ENCODE peak calls at places on chromosomes 13 and 19, in ten cellular contexts. One of them, this sample, is unnamed.
A peak's percentile ranks its signal among the peaks of the same experiment; 100 is the strongest.

GRCh38 chr13:44437356-44438233 is 64.0 kb downstream of the SERP2 start:
- DNase-seq in tibial artery: no peak
- DNase-seq in neural crest cell: no peak
- DNase-seq in stimulated activated CD4-positive, alpha-beta T cell treated with anti-CD3 and anti-CD28 coated beads, Interleukin-1b, Interleukin-23, amount 100 ng/mL, for 4 hours: no peak
- DNase-seq in iPS-NIHi11: no peak
- DNase-seq in kidney: no peak
- DNase-seq in activated CD4-positive, alpha-beta T cell treated with anti-CD3 and anti-CD28 coated beads, Interleukin-2, amount 10 ng/mL, durations not matched to agents 7 days and 5 days: no peak
- DNase-seq in T-helper 2 cell: no peak
- DNase-seq in GM13977: peak; percentile 47
- DNase-seq in left lung: no peak
- DNase-seq in this sample: no peak

GRCh38 chr19:29323046-29323971 is 110.4 kb upstream of the UQCRFS1 start:
- DNase-seq in tibial artery: no peak
- DNase-seq in neural crest cell: no peak
- DNase-seq in stimulated activated CD4-positive, alpha-beta T cell treated with anti-CD3 and anti-CD28 coated beads, Interleukin-1b, Interleukin-23, amount 100 ng/mL, for 4 hours: no peak
- DNase-seq in iPS-NIHi11: no peak
- DNase-seq in kidney: no peak
- DNase-seq in activated CD4-positive, alpha-beta T cell treated with anti-CD3 and anti-CD28 coated beads, Interleukin-2, amount 10 ng/mL, durations not matched to agents 7 days and 5 days: no peak
- DNase-seq in T-helper 2 cell: no peak
- DNase-seq in GM13977: no peak
- DNase-seq in left lung: no peak
- DNase-seq in this sample: no peak

GRCh38 chr19:58054792-58055482 is 4.1 kb upstream of the ZNF135 start:
- DNase-seq in tibial artery: no peak
- DNase-seq in neural crest cell: no peak
- DNase-seq in stimulated activated CD4-positive, alpha-beta T cell treated with anti-CD3 and anti-CD28 coated beads, Interleukin-1b, Interleukin-23, amount 100 ng/mL, for 4 hours: no peak
- DNase-seq in iPS-NIHi11: peak; percentile 74
- DNase-seq in kidney: no peak
- DNase-seq in activated CD4-positive, alpha-beta T cell treated with anti-CD3 and anti-CD28 coated beads, Interleukin-2, amount 10 ng/mL, durations not matched to agents 7 days and 5 days: no peak
- DNase-seq in T-helper 2 cell: no peak
- DNase-seq in GM13977: peak; percentile 26
- DNase-seq in left lung: no peak
- DNase-seq in this sample: peak; percentile 83

GRCh38 chr13:19618925-19619324 is 14.5 kb upstream of the MPHOSPH8 start:
- DNase-seq in tibial artery: no peak
- DNase-seq in neural crest cell: peak; percentile 15
- DNase-seq in stimulated activated CD4-positive, alpha-beta T cell treated with anti-CD3 and anti-CD28 coated beads, Interleukin-1b, Interleukin-23, amount 100 ng/mL, for 4 hours: no peak
- DNase-seq in iPS-NIHi11: peak; percentile 49
- DNase-seq in kidney: no peak
- DNase-seq in activated CD4-positive, alpha-beta T cell treated with anti-CD3 and anti-CD28 coated beads, Interleukin-2, amount 10 ng/mL, durations not matched to agents 7 days and 5 days: peak; percentile 41
- DNase-seq in T-helper 2 cell: no peak
- DNase-seq in GM13977: peak; percentile 39
- DNase-seq in left lung: no peak
- DNase-seq in this sample: no peak

GRCh38 chr19:39805120-39805519 is 26.5 kb downstream of the LEUTX start:
- DNase-seq in tibial artery: no peak
- DNase-seq in neural crest cell: no peak
- DNase-seq in stimulated activated CD4-positive, alpha-beta T cell treated with anti-CD3 and anti-CD28 coated beads, Interleukin-1b, Interleukin-23, amount 100 ng/mL, for 4 hours: no peak
- DNase-seq in iPS-NIHi11: no peak
- DNase-seq in kidney: no peak
- DNase-seq in activated CD4-positive, alpha-beta T cell treated with anti-CD3 and anti-CD28 coated beads, Interleukin-2, amount 10 ng/mL, durations not matched to agents 7 days and 5 days: no peak
- DNase-seq in T-helper 2 cell: no peak
- DNase-seq in GM13977: no peak
- DNase-seq in left lung: no peak
- DNase-seq in this sample: no peak

GRCh38 chr13:41590122-41590521 is 132.8 kb downstream of the RGCC start:
- DNase-seq in tibial artery: no peak
- DNase-seq in neural crest cell: no peak
- DNase-seq in stimulated activated CD4-positive, alpha-beta T cell treated with anti-CD3 and anti-CD28 coated beads, Interleukin-1b, Interleukin-23, amount 100 ng/mL, for 4 hours: no peak
- DNase-seq in iPS-NIHi11: no peak
- DNase-seq in kidney: no peak
- DNase-seq in activated CD4-positive, alpha-beta T cell treated with anti-CD3 and anti-CD28 coated beads, Interleukin-2, amount 10 ng/mL, durations not matched to agents 7 days and 5 days: no peak
- DNase-seq in T-helper 2 cell: no peak
- DNase-seq in GM13977: no peak
- DNase-seq in left lung: no peak
- DNase-seq in this sample: no peak

GRCh38 chr13:113791761-113792160 is 32.7 kb downstream of the TMEM255B start:
- DNase-seq in tibial artery: peak; percentile 32
- DNase-seq in neural crest cell: no peak
- DNase-seq in stimulated activated CD4-positive, alpha-beta T cell treated with anti-CD3 and anti-CD28 coated beads, Interleukin-1b, Interleukin-23, amount 100 ng/mL, for 4 hours: no peak
- DNase-seq in iPS-NIHi11: no peak
- DNase-seq in kidney: no peak
- DNase-seq in activated CD4-positive, alpha-beta T cell treated with anti-CD3 and anti-CD28 coated beads, Interleukin-2, amount 10 ng/mL, durations not matched to agents 7 days and 5 days: no peak
- DNase-seq in T-helper 2 cell: no peak
- DNase-seq in GM13977: no peak
- DNase-seq in left lung: no peak
- DNase-seq in this sample: no peak

GRCh38 chr19:45428385-45429231 is 4.9 kb upstream of the ERCC1 start:
- DNase-seq in tibial artery: peak; percentile 92
- DNase-seq in neural crest cell: peak; percentile 40
- DNase-seq in stimulated activated CD4-positive, alpha-beta T cell treated with anti-CD3 and anti-CD28 coated beads, Interleukin-1b, Interleukin-23, amount 100 ng/mL, for 4 hours: no peak
- DNase-seq in iPS-NIHi11: peak; percentile 87
- DNase-seq in kidney: no peak
- DNase-seq in activated CD4-positive, alpha-beta T cell treated with anti-CD3 and anti-CD28 coated beads, Interleukin-2, amount 10 ng/mL, durations not matched to agents 7 days and 5 days: no peak
- DNase-seq in T-helper 2 cell: no peak
- DNase-seq in GM13977: peak; percentile 68
- DNase-seq in left lung: peak; percentile 78
- DNase-seq in this sample: no peak

GRCh38 chr19:31348416-31349159 is 648 bp downstream of the TSHZ3 start:
- DNase-seq in tibial artery: no peak
- DNase-seq in neural crest cell: no peak
- DNase-seq in stimulated activated CD4-positive, alpha-beta T cell treated with anti-CD3 and anti-CD28 coated beads, Interleukin-1b, Interleukin-23, amount 100 ng/mL, for 4 hours: no peak
- DNase-seq in iPS-NIHi11: no peak
- DNase-seq in kidney: no peak
- DNase-seq in activated CD4-positive, alpha-beta T cell treated with anti-CD3 and anti-CD28 coated beads, Interleukin-2, amount 10 ng/mL, durations not matched to agents 7 days and 5 days: no peak
- DNase-seq in T-helper 2 cell: no peak
- DNase-seq in GM13977: no peak
- DNase-seq in left lung: no peak
- DNase-seq in this sample: no peak

GRCh38 chr13:93147946-93148345 is 78.7 kb upstream of the GPC6 start:
- DNase-seq in tibial artery: no peak
- DNase-seq in neural crest cell: no peak
- DNase-seq in stimulated activated CD4-positive, alpha-beta T cell treated with anti-CD3 and anti-CD28 coated beads, Interleukin-1b, Interleukin-23, amount 100 ng/mL, for 4 hours: no peak
- DNase-seq in iPS-NIHi11: no peak
- DNase-seq in kidney: no peak
- DNase-seq in activated CD4-positive, alpha-beta T cell treated with anti-CD3 and anti-CD28 coated beads, Interleukin-2, amount 10 ng/mL, durations not matched to agents 7 days and 5 days: no peak
- DNase-seq in T-helper 2 cell: no peak
- DNase-seq in GM13977: no peak
- DNase-seq in left lung: no peak
- DNase-seq in this sample: no peak

GRCh38 chr13:110221331-110221730 is 85.6 kb downstream of the COL4A1 start:
- DNase-seq in tibial artery: no peak
- DNase-seq in neural crest cell: no peak
- DNase-seq in stimulated activated CD4-positive, alpha-beta T cell treated with anti-CD3 and anti-CD28 coated beads, Interleukin-1b, Interleukin-23, amount 100 ng/mL, for 4 hours: no peak
- DNase-seq in iPS-NIHi11: no peak
- DNase-seq in kidney: no peak
- DNase-seq in activated CD4-positive, alpha-beta T cell treated with anti-CD3 and anti-CD28 coated beads, Interleukin-2, amount 10 ng/mL, durations not matched to agents 7 days and 5 days: no peak
- DNase-seq in T-helper 2 cell: no peak
- DNase-seq in GM13977: no peak
- DNase-seq in left lung: no peak
- DNase-seq in this sample: no peak

GRCh38 chr13:43298799-43299198 is 275.4 kb downstream of the DNAJC15 start:
- DNase-seq in tibial artery: no peak
- DNase-seq in neural crest cell: no peak
- DNase-seq in stimulated activated CD4-positive, alpha-beta T cell treated with anti-CD3 and anti-CD28 coated beads, Interleukin-1b, Interleukin-23, amount 100 ng/mL, for 4 hours: no peak
- DNase-seq in iPS-NIHi11: no peak
- DNase-seq in kidney: no peak
- DNase-seq in activated CD4-positive, alpha-beta T cell treated with anti-CD3 and anti-CD28 coated beads, Interleukin-2, amount 10 ng/mL, durations not matched to agents 7 days and 5 days: no peak
- DNase-seq in T-helper 2 cell: no peak
- DNase-seq in GM13977: no peak
- DNase-seq in left lung: no peak
- DNase-seq in this sample: no peak

GRCh38 chr19:35031072-35031881 is 1.0 kb downstream of the SCN1B start:
- DNase-seq in tibial artery: no peak
- DNase-seq in neural crest cell: no peak
- DNase-seq in stimulated activated CD4-positive, alpha-beta T cell treated with anti-CD3 and anti-CD28 coated beads, Interleukin-1b, Interleukin-23, amount 100 ng/mL, for 4 hours: no peak
- DNase-seq in iPS-NIHi11: peak; percentile 72
- DNase-seq in kidney: no peak
- DNase-seq in activated CD4-positive, alpha-beta T cell treated with anti-CD3 and anti-CD28 coated beads, Interleukin-2, amount 10 ng/mL, durations not matched to agents 7 days and 5 days: no peak
- DNase-seq in T-helper 2 cell: no peak
- DNase-seq in GM13977: no peak
- DNase-seq in left lung: no peak
- DNase-seq in this sample: peak; percentile 68

GRCh38 chr19:45863840-45864628 is at the start of gene FOXA3:
- DNase-seq in tibial artery: no peak
- DNase-seq in neural crest cell: no peak
- DNase-seq in stimulated activated CD4-positive, alpha-beta T cell treated with anti-CD3 and anti-CD28 coated beads, Interleukin-1b, Interleukin-23, amount 100 ng/mL, for 4 hours: peak; percentile 54
- DNase-seq in iPS-NIHi11: peak; percentile 93
- DNase-seq in kidney: peak; percentile 84
- DNase-seq in activated CD4-positive, alpha-beta T cell treated with anti-CD3 and anti-CD28 coated beads, Interleukin-2, amount 10 ng/mL, durations not matched to agents 7 days and 5 days: peak; percentile 52
- DNase-seq in T-helper 2 cell: peak; percentile 24
- DNase-seq in GM13977: peak; percentile 93
- DNase-seq in left lung: peak; percentile 90
- DNase-seq in this sample: peak; percentile 71

GRCh38 chr19:1324792-1325567 is 39.3 kb downstream of the EFNA2 start:
- DNase-seq in tibial artery: no peak
- DNase-seq in neural crest cell: no peak
- DNase-seq in stimulated activated CD4-positive, alpha-beta T cell treated with anti-CD3 and anti-CD28 coated beads, Interleukin-1b, Interleukin-23, amount 100 ng/mL, for 4 hours: peak; percentile 18
- DNase-seq in iPS-NIHi11: peak; percentile 87
- DNase-seq in kidney: no peak
- DNase-seq in activated CD4-positive, alpha-beta T cell treated with anti-CD3 and anti-CD28 coated beads, Interleukin-2, amount 10 ng/mL, durations not matched to agents 7 days and 5 days: no peak
- DNase-seq in T-helper 2 cell: no peak
- DNase-seq in GM13977: no peak
- DNase-seq in left lung: no peak
- DNase-seq in this sample: peak; percentile 76

GRCh38 chr13:36913463-36913862 is 6.6 kb downstream of the SMAD9 start:
- DNase-seq in tibial artery: no peak
- DNase-seq in neural crest cell: no peak
- DNase-seq in stimulated activated CD4-positive, alpha-beta T cell treated with anti-CD3 and anti-CD28 coated beads, Interleukin-1b, Interleukin-23, amount 100 ng/mL, for 4 hours: no peak
- DNase-seq in iPS-NIHi11: no peak
- DNase-seq in kidney: no peak
- DNase-seq in activated CD4-positive, alpha-beta T cell treated with anti-CD3 and anti-CD28 coated beads, Interleukin-2, amount 10 ng/mL, durations not matched to agents 7 days and 5 days: no peak
- DNase-seq in T-helper 2 cell: no peak
- DNase-seq in GM13977: no peak
- DNase-seq in left lung: no peak
- DNase-seq in this sample: no peak

GRCh38 chr19:9862897-9863296 is 27.8 kb downstream of the PIN1 start:
- DNase-seq in tibial artery: no peak
- DNase-seq in neural crest cell: no peak
- DNase-seq in stimulated activated CD4-positive, alpha-beta T cell treated with anti-CD3 and anti-CD28 coated beads, Interleukin-1b, Interleukin-23, amount 100 ng/mL, for 4 hours: no peak
- DNase-seq in iPS-NIHi11: no peak
- DNase-seq in kidney: no peak
- DNase-seq in activated CD4-positive, alpha-beta T cell treated with anti-CD3 and anti-CD28 coated beads, Interleukin-2, amount 10 ng/mL, durations not matched to agents 7 days and 5 days: peak; percentile 55
- DNase-seq in T-helper 2 cell: no peak
- DNase-seq in GM13977: no peak
- DNase-seq in left lung: no peak
- DNase-seq in this sample: no peak

GRCh38 chr13:95246292-95247082 is 54.8 kb downstream of the ABCC4 start:
- DNase-seq in tibial artery: no peak
- DNase-seq in neural crest cell: no peak
- DNase-seq in stimulated activated CD4-positive, alpha-beta T cell treated with anti-CD3 and anti-CD28 coated beads, Interleukin-1b, Interleukin-23, amount 100 ng/mL, for 4 hours: no peak
- DNase-seq in iPS-NIHi11: no peak
- DNase-seq in kidney: no peak
- DNase-seq in activated CD4-positive, alpha-beta T cell treated with anti-CD3 and anti-CD28 coated beads, Interleukin-2, amount 10 ng/mL, durations not matched to agents 7 days and 5 days: no peak
- DNase-seq in T-helper 2 cell: no peak
- DNase-seq in GM13977: no peak
- DNase-seq in left lung: no peak
- DNase-seq in this sample: no peak

GRCh38 chr19:8371011-8371804 is 7.3 kb downstream of the ANGPTL4 start:
- DNase-seq in tibial artery: no peak
- DNase-seq in neural crest cell: no peak
- DNase-seq in stimulated activated CD4-positive, alpha-beta T cell treated with anti-CD3 and anti-CD28 coated beads, Interleukin-1b, Interleukin-23, amount 100 ng/mL, for 4 hours: no peak
- DNase-seq in iPS-NIHi11: no peak
- DNase-seq in kidney: no peak
- DNase-seq in activated CD4-positive, alpha-beta T cell treated with anti-CD3 and anti-CD28 coated beads, Interleukin-2, amount 10 ng/mL, durations not matched to agents 7 days and 5 days: no peak
- DNase-seq in T-helper 2 cell: no peak
- DNase-seq in GM13977: no peak
- DNase-seq in left lung: no peak
- DNase-seq in this sample: no peak

GRCh38 chr19:19652482-19653295 is 9.2 kb upstream of the GMIP start:
- DNase-seq in tibial artery: no peak
- DNase-seq in neural crest cell: no peak
- DNase-seq in stimulated activated CD4-positive, alpha-beta T cell treated with anti-CD3 and anti-CD28 coated beads, Interleukin-1b, Interleukin-23, amount 100 ng/mL, for 4 hours: no peak
- DNase-seq in iPS-NIHi11: peak; percentile 8
- DNase-seq in kidney: no peak
- DNase-seq in activated CD4-positive, alpha-beta T cell treated with anti-CD3 and anti-CD28 coated beads, Interleukin-2, amount 10 ng/mL, durations not matched to agents 7 days and 5 days: no peak
- DNase-seq in T-helper 2 cell: no peak
- DNase-seq in GM13977: no peak
- DNase-seq in left lung: peak; percentile 48
- DNase-seq in this sample: no peak

GRCh38 chr19:45508931-45509691 is 1.8 kb downstream of the VASP start:
- DNase-seq in tibial artery: peak; percentile 96
- DNase-seq in neural crest cell: peak; percentile 41
- DNase-seq in stimulated activated CD4-positive, alpha-beta T cell treated with anti-CD3 and anti-CD28 coated beads, Interleukin-1b, Interleukin-23, amount 100 ng/mL, for 4 hours: no peak
- DNase-seq in iPS-NIHi11: peak; percentile 84
- DNase-seq in kidney: peak; percentile 94
- DNase-seq in activated CD4-positive, alpha-beta T cell treated with anti-CD3 and anti-CD28 coated beads, Interleukin-2, amount 10 ng/mL, durations not matched to agents 7 days and 5 days: peak; percentile 43
- DNase-seq in T-helper 2 cell: no peak
- DNase-seq in GM13977: peak; percentile 90
- DNase-seq in left lung: peak; percentile 94
- DNase-seq in this sample: no peak

GRCh38 chr19:37999309-38000213 is 92.6 kb downstream of the SIPA1L3 start:
- DNase-seq in tibial artery: no peak
- DNase-seq in neural crest cell: no peak
- DNase-seq in stimulated activated CD4-positive, alpha-beta T cell treated with anti-CD3 and anti-CD28 coated beads, Interleukin-1b, Interleukin-23, amount 100 ng/mL, for 4 hours: no peak
- DNase-seq in iPS-NIHi11: no peak
- DNase-seq in kidney: peak; percentile 91
- DNase-seq in activated CD4-positive, alpha-beta T cell treated with anti-CD3 and anti-CD28 coated beads, Interleukin-2, amount 10 ng/mL, durations not matched to agents 7 days and 5 days: no peak
- DNase-seq in T-helper 2 cell: no peak
- DNase-seq in GM13977: no peak
- DNase-seq in left lung: no peak
- DNase-seq in this sample: no peak

GRCh38 chr13:98528663-98529064 is 48.2 kb downstream of the STK24 start:
- DNase-seq in tibial artery: no peak
- DNase-seq in neural crest cell: no peak
- DNase-seq in stimulated activated CD4-positive, alpha-beta T cell treated with anti-CD3 and anti-CD28 coated beads, Interleukin-1b, Interleukin-23, amount 100 ng/mL, for 4 hours: no peak
- DNase-seq in iPS-NIHi11: no peak
- DNase-seq in kidney: no peak
- DNase-seq in activated CD4-positive, alpha-beta T cell treated with anti-CD3 and anti-CD28 coated beads, Interleukin-2, amount 10 ng/mL, durations not matched to agents 7 days and 5 days: no peak
- DNase-seq in T-helper 2 cell: no peak
- DNase-seq in GM13977: no peak
- DNase-seq in left lung: no peak
- DNase-seq in this sample: no peak

GRCh38 chr13:81872581-81872980 is 1531.7 kb upstream of the SPRY2 start:
- DNase-seq in tibial artery: no peak
- DNase-seq in neural crest cell: peak; percentile 3
- DNase-seq in stimulated activated CD4-positive, alpha-beta T cell treated with anti-CD3 and anti-CD28 coated beads, Interleukin-1b, Interleukin-23, amount 100 ng/mL, for 4 hours: no peak
- DNase-seq in iPS-NIHi11: no peak
- DNase-seq in kidney: no peak
- DNase-seq in activated CD4-positive, alpha-beta T cell treated with anti-CD3 and anti-CD28 coated beads, Interleukin-2, amount 10 ng/mL, durations not matched to agents 7 days and 5 days: no peak
- DNase-seq in T-helper 2 cell: no peak
- DNase-seq in GM13977: peak; percentile 5
- DNase-seq in left lung: no peak
- DNase-seq in this sample: no peak

GRCh38 chr19:50803633-50804419 is 13.6 kb downstream of the ACP4 start:
- DNase-seq in tibial artery: no peak
- DNase-seq in neural crest cell: no peak
- DNase-seq in stimulated activated CD4-positive, alpha-beta T cell treated with anti-CD3 and anti-CD28 coated beads, Interleukin-1b, Interleukin-23, amount 100 ng/mL, for 4 hours: peak; percentile 48
- DNase-seq in iPS-NIHi11: peak; percentile 64
- DNase-seq in kidney: no peak
- DNase-seq in activated CD4-positive, alpha-beta T cell treated with anti-CD3 and anti-CD28 coated beads, Interleukin-2, amount 10 ng/mL, durations not matched to agents 7 days and 5 days: peak; percentile 26
- DNase-seq in T-helper 2 cell: no peak
- DNase-seq in GM13977: no peak
- DNase-seq in left lung: no peak
- DNase-seq in this sample: no peak

GRCh38 chr13:75352641-75353327 is 129.2 kb downstream of the TBC1D4 start:
- DNase-seq in tibial artery: no peak
- DNase-seq in neural crest cell: no peak
- DNase-seq in stimulated activated CD4-positive, alpha-beta T cell treated with anti-CD3 and anti-CD28 coated beads, Interleukin-1b, Interleukin-23, amount 100 ng/mL, for 4 hours: no peak
- DNase-seq in iPS-NIHi11: no peak
- DNase-seq in kidney: no peak
- DNase-seq in activated CD4-positive, alpha-beta T cell treated with anti-CD3 and anti-CD28 coated beads, Interleukin-2, amount 10 ng/mL, durations not matched to agents 7 days and 5 days: no peak
- DNase-seq in T-helper 2 cell: no peak
- DNase-seq in GM13977: no peak
- DNase-seq in left lung: no peak
- DNase-seq in this sample: no peak

GRCh38 chr19:12913871-12914690 is 5.0 kb downstream of the SYCE2 start:
- DNase-seq in tibial artery: no peak
- DNase-seq in neural crest cell: no peak
- DNase-seq in stimulated activated CD4-positive, alpha-beta T cell treated with anti-CD3 and anti-CD28 coated beads, Interleukin-1b, Interleukin-23, amount 100 ng/mL, for 4 hours: no peak
- DNase-seq in iPS-NIHi11: no peak
- DNase-seq in kidney: no peak
- DNase-seq in activated CD4-positive, alpha-beta T cell treated with anti-CD3 and anti-CD28 coated beads, Interleukin-2, amount 10 ng/mL, durations not matched to agents 7 days and 5 days: peak; percentile 78
- DNase-seq in T-helper 2 cell: no peak
- DNase-seq in GM13977: no peak
- DNase-seq in left lung: no peak
- DNase-seq in this sample: no peak

GRCh38 chr19:33303791-33304759 is 1.7 kb upstream of the CEBPA start:
- DNase-seq in tibial artery: no peak
- DNase-seq in neural crest cell: no peak
- DNase-seq in stimulated activated CD4-positive, alpha-beta T cell treated with anti-CD3 and anti-CD28 coated beads, Interleukin-1b, Interleukin-23, amount 100 ng/mL, for 4 hours: no peak
- DNase-seq in iPS-NIHi11: peak; percentile 48
- DNase-seq in kidney: peak; percentile 82
- DNase-seq in activated CD4-positive, alpha-beta T cell treated with anti-CD3 and anti-CD28 coated beads, Interleukin-2, amount 10 ng/mL, durations not matched to agents 7 days and 5 days: no peak
- DNase-seq in T-helper 2 cell: no peak
- DNase-seq in GM13977: peak; percentile 42
- DNase-seq in left lung: peak; percentile 86
- DNase-seq in this sample: no peak